ENCODE peak calls at places on chromosomes 4 and X, in eight cellular contexts. One of them, this sample, is unnamed.

GRCh38 chr4:141131738-141132688 is 1.3 kb downstream of the RNF150 start:
- DNase-seq in colonic mucosa: peak; percentile 19
- DNase-seq in sigmoid colon: peak; percentile 73
- DNase-seq in breast epithelium: no peak
- DNase-seq in neuronal stem cell: peak; percentile 31
- DNase-seq in CD8-positive, alpha-beta T cell: no peak
- DNase-seq in CD8-positive, alpha-beta memory T cell: no peak
- DNase-seq in endodermal cell: peak; percentile 74
- DNase-seq in this sample: no peak

GRCh38 chrX:2928127-2928582 is 984 bp downstream of the ARSD start:
- DNase-seq in CD8-positive, alpha-beta T cell: no peak
- DNase-seq in neuronal stem cell: no peak
- DNase-seq in CD8-positive, alpha-beta memory T cell: peak; percentile 0
- DNase-seq in sigmoid colon: peak; percentile 74
- DNase-seq in colonic mucosa: peak; percentile 69
- DNase-seq in breast epithelium: peak; percentile 39
- DNase-seq in endodermal cell: no peak
- DNase-seq in this sample: peak; percentile 59

GRCh38 chr4:45122406-45122805 is 396.1 kb upstream of the GNPDA2 start:
- DNase-seq in sigmoid colon: no peak
- DNase-seq in breast epithelium: no peak
- DNase-seq in CD8-positive, alpha-beta memory T cell: no peak
- DNase-seq in neuronal stem cell: no peak
- DNase-seq in colonic mucosa: no peak
- DNase-seq in endodermal cell: no peak
- DNase-seq in CD8-positive, alpha-beta T cell: no peak
- DNase-seq in this sample: no peak

GRCh38 chr4:185682236-185682635 is 129.8 kb downstream of the SORBS2 start:
- DNase-seq in breast epithelium: no peak
- DNase-seq in colonic mucosa: no peak
- DNase-seq in neuronal stem cell: no peak
- DNase-seq in endodermal cell: no peak
- DNase-seq in sigmoid colon: no peak
- DNase-seq in CD8-positive, alpha-beta memory T cell: no peak
- DNase-seq in CD8-positive, alpha-beta T cell: no peak
- DNase-seq in this sample: no peak

GRCh38 chrX:147927220-147927619 is 15.5 kb downstream of the FMR1 start:
- DNase-seq in neuronal stem cell: no peak
- DNase-seq in sigmoid colon: no peak
- DNase-seq in breast epithelium: no peak
- DNase-seq in colonic mucosa: no peak
- DNase-seq in CD8-positive, alpha-beta memory T cell: no peak
- DNase-seq in endodermal cell: no peak
- DNase-seq in CD8-positive, alpha-beta T cell: no peak
- DNase-seq in this sample: no peak

GRCh38 chr4:2071912-2072867 is 13.1 kb downstream of the NAT8L start:
- DNase-seq in breast epithelium: no peak
- DNase-seq in CD8-positive, alpha-beta memory T cell: no peak
- DNase-seq in colonic mucosa: no peak
- DNase-seq in sigmoid colon: peak; percentile 63
- DNase-seq in endodermal cell: peak; percentile 46
- DNase-seq in CD8-positive, alpha-beta T cell: no peak
- DNase-seq in neuronal stem cell: no peak
- DNase-seq in this sample: no peak

GRCh38 chr4:177681902-177682301 is 239.7 kb upstream of the AGA start:
- DNase-seq in CD8-positive, alpha-beta memory T cell: no peak
- DNase-seq in sigmoid colon: no peak
- DNase-seq in neuronal stem cell: no peak
- DNase-seq in breast epithelium: no peak
- DNase-seq in CD8-positive, alpha-beta T cell: no peak
- DNase-seq in colonic mucosa: no peak
- DNase-seq in endodermal cell: no peak
- DNase-seq in this sample: no peak

GRCh38 chr4:81314897-81315470 is 100.0 kb upstream of the PRKG2 start:
- DNase-seq in sigmoid colon: no peak
- DNase-seq in CD8-positive, alpha-beta T cell: no peak
- DNase-seq in neuronal stem cell: no peak
- DNase-seq in CD8-positive, alpha-beta memory T cell: no peak
- DNase-seq in endodermal cell: no peak
- DNase-seq in breast epithelium: no peak
- DNase-seq in colonic mucosa: no peak
- DNase-seq in this sample: no peak

GRCh38 chr4:30619679-30620078 is 100.5 kb upstream of the PCDH7 start:
- DNase-seq in neuronal stem cell: no peak
- DNase-seq in breast epithelium: no peak
- DNase-seq in CD8-positive, alpha-beta T cell: no peak
- DNase-seq in CD8-positive, alpha-beta memory T cell: no peak
- DNase-seq in endodermal cell: no peak
- DNase-seq in sigmoid colon: no peak
- DNase-seq in colonic mucosa: no peak
- DNase-seq in this sample: no peak

GRCh38 chr4:150033937-150034336 is 44.3 kb upstream of the DCLK2 start:
- DNase-seq in colonic mucosa: peak; percentile 77
- DNase-seq in CD8-positive, alpha-beta memory T cell: no peak
- DNase-seq in neuronal stem cell: no peak
- DNase-seq in breast epithelium: no peak
- DNase-seq in sigmoid colon: no peak
- DNase-seq in CD8-positive, alpha-beta T cell: no peak
- DNase-seq in endodermal cell: no peak
- DNase-seq in this sample: no peak

GRCh38 chr4:179095585-179096228 is 1653.5 kb upstream of the AGA start:
- DNase-seq in breast epithelium: no peak
- DNase-seq in CD8-positive, alpha-beta memory T cell: no peak
- DNase-seq in CD8-positive, alpha-beta T cell: no peak
- DNase-seq in sigmoid colon: no peak
- DNase-seq in endodermal cell: peak; percentile 78
- DNase-seq in neuronal stem cell: peak; percentile 70
- DNase-seq in colonic mucosa: no peak
- DNase-seq in this sample: no peak

GRCh38 chr4:78069309-78069708 is 12.2 kb downstream of the FRAS1 start:
- DNase-seq in colonic mucosa: no peak
- DNase-seq in neuronal stem cell: no peak
- DNase-seq in CD8-positive, alpha-beta T cell: no peak
- DNase-seq in sigmoid colon: no peak
- DNase-seq in breast epithelium: no peak
- DNase-seq in CD8-positive, alpha-beta memory T cell: no peak
- DNase-seq in endodermal cell: no peak
- DNase-seq in this sample: no peak

GRCh38 chr4:71553605-71554004 is 214.8 kb downstream of the SLC4A4 start:
- DNase-seq in breast epithelium: no peak
- DNase-seq in CD8-positive, alpha-beta memory T cell: no peak
- DNase-seq in colonic mucosa: no peak
- DNase-seq in endodermal cell: no peak
- DNase-seq in sigmoid colon: no peak
- DNase-seq in neuronal stem cell: no peak
- DNase-seq in CD8-positive, alpha-beta T cell: no peak
- DNase-seq in this sample: no peak

GRCh38 chr4:165476214-165477098 is 97.6 kb downstream of the CPE start:
- DNase-seq in breast epithelium: no peak
- DNase-seq in CD8-positive, alpha-beta T cell: no peak
- DNase-seq in neuronal stem cell: no peak
- DNase-seq in colonic mucosa: no peak
- DNase-seq in endodermal cell: no peak
- DNase-seq in CD8-positive, alpha-beta memory T cell: no peak
- DNase-seq in sigmoid colon: no peak
- DNase-seq in this sample: no peak

GRCh38 chr4:17492058-17492741 is 19.7 kb downstream of the QDPR start:
- DNase-seq in colonic mucosa: no peak
- DNase-seq in sigmoid colon: no peak
- DNase-seq in neuronal stem cell: no peak
- DNase-seq in breast epithelium: no peak
- DNase-seq in CD8-positive, alpha-beta memory T cell: no peak
- DNase-seq in endodermal cell: no peak
- DNase-seq in CD8-positive, alpha-beta T cell: no peak
- DNase-seq in this sample: no peak

GRCh38 chrX:114985967-114986592 is 31.3 kb downstream of the IL13RA2 start:
- DNase-seq in endodermal cell: no peak
- DNase-seq in sigmoid colon: no peak
- DNase-seq in CD8-positive, alpha-beta memory T cell: no peak
- DNase-seq in colonic mucosa: no peak
- DNase-seq in breast epithelium: no peak
- DNase-seq in CD8-positive, alpha-beta T cell: no peak
- DNase-seq in neuronal stem cell: no peak
- DNase-seq in this sample: no peak

GRCh38 chrX:151753313-151754041 is 18.9 kb downstream of the CNGA2 start:
- DNase-seq in CD8-positive, alpha-beta memory T cell: no peak
- DNase-seq in neuronal stem cell: peak; percentile 36
- DNase-seq in colonic mucosa: peak; percentile 34
- DNase-seq in CD8-positive, alpha-beta T cell: no peak
- DNase-seq in sigmoid colon: peak; percentile 70
- DNase-seq in endodermal cell: peak; percentile 83
- DNase-seq in breast epithelium: peak; percentile 23
- DNase-seq in this sample: peak; percentile 59

DNA sequence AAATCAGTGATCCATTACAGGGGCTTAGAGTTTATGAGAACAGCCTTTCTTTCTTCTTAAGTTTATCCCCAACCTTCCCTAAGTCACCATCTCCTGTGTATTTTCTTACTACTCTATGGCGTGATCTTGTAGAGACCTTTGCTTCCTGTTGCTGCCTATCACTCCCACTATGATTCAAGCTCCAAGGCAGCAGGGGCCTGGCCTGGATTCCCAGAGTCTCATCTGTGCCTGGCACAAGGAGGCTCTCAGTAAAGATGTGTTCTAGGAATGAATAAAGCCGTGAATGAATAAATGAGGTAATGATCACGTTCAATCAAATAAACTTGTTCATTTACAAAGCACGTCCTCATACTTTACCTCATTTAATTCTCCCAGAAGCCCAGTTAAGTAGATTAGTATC is 45.4 kb downstream of the CC2D2A start:
- DNase-seq in breast epithelium: no peak
- DNase-seq in sigmoid colon: no peak
- DNase-seq in neuronal stem cell: no peak
- DNase-seq in endodermal cell: no peak
- DNase-seq in CD8-positive, alpha-beta memory T cell: no peak
- DNase-seq in colonic mucosa: no peak
- DNase-seq in CD8-positive, alpha-beta T cell: no peak
- DNase-seq in this sample: no peak
- H3K4me3 ChIP-seq in breast epithelium: no peak overlapping the region
- H3K4me3 ChIP-seq in sigmoid colon: no peak overlapping the region
- H3K4me3 ChIP-seq in neuronal stem cell: no peak overlapping the region
- H3K4me3 ChIP-seq in endodermal cell: no peak overlapping the region
- H3K4me3 ChIP-seq in CD8-positive, alpha-beta memory T cell: no peak overlapping the region
- H3K4me3 ChIP-seq in colonic mucosa: no peak overlapping the region
- H3K4me3 ChIP-seq in CD8-positive, alpha-beta T cell: no peak overlapping the region
- H3K4me3 ChIP-seq in this sample: no peak overlapping the region

GRCh38 chrX:49101629-49101984 is 21.9 kb upstream of the WDR45 start:
- DNase-seq in neuronal stem cell: no peak
- DNase-seq in endodermal cell: peak; percentile 67
- DNase-seq in CD8-positive, alpha-beta memory T cell: no peak
- DNase-seq in colonic mucosa: no peak
- DNase-seq in sigmoid colon: no peak
- DNase-seq in CD8-positive, alpha-beta T cell: no peak
- DNase-seq in breast epithelium: no peak
- DNase-seq in this sample: no peak
- H3K27ac ChIP-seq in neuronal stem cell: no peak overlapping the region
- H3K27ac ChIP-seq in endodermal cell: no peak overlapping the region
- H3K27ac ChIP-seq in CD8-positive, alpha-beta memory T cell: no peak overlapping the region
- H3K27ac ChIP-seq in colonic mucosa: no peak overlapping the region
- H3K27ac ChIP-seq in sigmoid colon: peak overlapping the region; percentile 83
- H3K27ac ChIP-seq in CD8-positive, alpha-beta T cell: peak overlapping the region; percentile 71
- H3K27ac ChIP-seq in breast epithelium: peak overlapping the region; percentile 80
- H3K27ac ChIP-seq in this sample: no peak overlapping the region

DNA sequence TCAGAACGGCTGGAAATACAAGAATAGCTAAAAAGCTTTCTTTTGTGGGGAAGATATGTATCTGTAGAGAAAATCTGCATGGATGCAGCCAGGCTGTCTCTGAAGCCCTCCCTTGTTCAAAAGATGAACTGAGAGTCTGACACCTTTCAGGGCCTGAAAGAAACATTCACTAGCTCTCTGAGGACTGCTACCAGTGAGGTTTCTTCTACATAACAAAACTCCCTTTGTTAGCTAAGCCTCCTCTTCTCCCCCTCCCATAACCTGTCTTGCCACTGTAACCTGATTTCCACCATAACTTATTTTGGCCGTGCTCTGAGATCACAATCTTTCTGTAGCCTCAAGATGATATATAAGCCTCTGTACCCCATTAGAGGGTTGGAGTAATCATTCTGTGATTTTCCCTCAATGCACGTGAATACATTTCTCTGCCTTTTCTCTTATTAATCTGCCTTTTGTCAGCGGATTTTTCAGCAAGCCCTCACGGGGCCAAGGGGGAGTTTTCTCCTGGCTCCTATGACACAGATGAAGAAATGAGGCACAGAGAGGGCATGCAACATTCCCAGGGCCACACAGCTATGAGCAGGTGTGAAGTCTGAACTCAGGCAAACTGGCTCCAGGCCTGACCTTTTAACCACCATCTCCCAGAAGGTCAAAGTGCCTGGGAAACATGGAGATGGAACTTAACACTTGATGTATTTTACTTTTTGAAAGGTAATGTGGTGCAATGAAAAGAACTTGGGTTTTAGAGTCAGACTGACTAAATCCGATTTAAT is 161.6 kb upstream of the PRDX4 start:
- DNase-seq in CD8-positive, alpha-beta memory T cell: no peak
- DNase-seq in CD8-positive, alpha-beta T cell: no peak
- DNase-seq in breast epithelium: no peak
- DNase-seq in endodermal cell: peak; percentile 60
- DNase-seq in sigmoid colon: no peak
- DNase-seq in neuronal stem cell: no peak
- DNase-seq in colonic mucosa: no peak
- DNase-seq in this sample: no peak
- H3K4me3 ChIP-seq in CD8-positive, alpha-beta memory T cell: no peak overlapping the region
- H3K4me3 ChIP-seq in CD8-positive, alpha-beta T cell: no peak overlapping the region
- H3K4me3 ChIP-seq in breast epithelium: no peak overlapping the region
- H3K4me3 ChIP-seq in endodermal cell: no peak overlapping the region
- H3K4me3 ChIP-seq in sigmoid colon: no peak overlapping the region
- H3K4me3 ChIP-seq in neuronal stem cell: no peak overlapping the region
- H3K4me3 ChIP-seq in colonic mucosa: no peak overlapping the region
- H3K4me3 ChIP-seq in this sample: no peak overlapping the region

GRCh38 chrX:11435568-11435967 is 142.4 kb downstream of the AMELX start:
- DNase-seq in CD8-positive, alpha-beta memory T cell: no peak
- DNase-seq in sigmoid colon: no peak
- DNase-seq in colonic mucosa: no peak
- DNase-seq in CD8-positive, alpha-beta T cell: no peak
- DNase-seq in neuronal stem cell: no peak
- DNase-seq in breast epithelium: no peak
- DNase-seq in endodermal cell: no peak
- DNase-seq in this sample: no peak

GRCh38 chrX:11437642-11438379 is 144.6 kb downstream of the AMELX start:
- DNase-seq in CD8-positive, alpha-beta T cell: no peak
- DNase-seq in neuronal stem cell: no peak
- DNase-seq in colonic mucosa: no peak
- DNase-seq in breast epithelium: no peak
- DNase-seq in CD8-positive, alpha-beta memory T cell: no peak
- DNase-seq in endodermal cell: no peak
- DNase-seq in sigmoid colon: no peak
- DNase-seq in this sample: peak; percentile 76

GRCh38 chrX:11438767-11439166 is 145.6 kb downstream of the AMELX start:
- DNase-seq in CD8-positive, alpha-beta memory T cell: no peak
- DNase-seq in breast epithelium: no peak
- DNase-seq in colonic mucosa: no peak
- DNase-seq in endodermal cell: no peak
- DNase-seq in neuronal stem cell: no peak
- DNase-seq in CD8-positive, alpha-beta T cell: no peak
- DNase-seq in sigmoid colon: no peak
- DNase-seq in this sample: no peak

GRCh38 chrX:11434607-11435006 is 141.4 kb downstream of the AMELX start:
- DNase-seq in CD8-positive, alpha-beta memory T cell: no peak
- DNase-seq in colonic mucosa: no peak
- DNase-seq in neuronal stem cell: no peak
- DNase-seq in CD8-positive, alpha-beta T cell: no peak
- DNase-seq in sigmoid colon: no peak
- DNase-seq in breast epithelium: no peak
- DNase-seq in endodermal cell: no peak
- DNase-seq in this sample: no peak

GRCh38 chrX:11438380-11438723 is 145.1 kb downstream of the AMELX start:
- DNase-seq in breast epithelium: no peak
- DNase-seq in neuronal stem cell: no peak
- DNase-seq in colonic mucosa: no peak
- DNase-seq in CD8-positive, alpha-beta memory T cell: no peak
- DNase-seq in CD8-positive, alpha-beta T cell: no peak
- DNase-seq in sigmoid colon: no peak
- DNase-seq in endodermal cell: no peak
- DNase-seq in this sample: no peak
- H3K27ac ChIP-seq in breast epithelium: peak overlapping the region; percentile 64
- H3K27ac ChIP-seq in neuronal stem cell: no peak overlapping the region
- H3K27ac ChIP-seq in colonic mucosa: no peak overlapping the region
- H3K27ac ChIP-seq in CD8-positive, alpha-beta memory T cell: no peak overlapping the region
- H3K27ac ChIP-seq in CD8-positive, alpha-beta T cell: no peak overlapping the region
- H3K27ac ChIP-seq in sigmoid colon: peak overlapping the region; percentile 67
- H3K27ac ChIP-seq in endodermal cell: no peak overlapping the region
- H3K27ac ChIP-seq in this sample: peak overlapping the region; percentile 34

This sample was measured in right atrium auricular region.